ENCODE peak calls at places on chromosomes 2 and 18, in seven cellular contexts. A, H, Q, G, O, D and Y are unnamed samples.

GRCh38 chr2:3116371-3116770 is 261.2 kb downstream of the EIPR1 start:
- DNase-seq in A (no peak), H (no peak), Q (peak; percentile 54), G (no peak), O (no peak), D (no peak), Y (no peak)

GRCh38 chr18:57188851-57189565 is 42.1 kb downstream of the BOD1L2 start:
- DNase-seq in A (no peak), H (no peak), Q (no peak), G (no peak), O (no peak), D (no peak), Y (no peak)

GRCh38 chr18:55234366-55235093 is 275.3 kb upstream of the CCDC68 start:
- DNase-seq in A (peak; percentile 76), H (peak; percentile 80), Q (peak; percentile 79), G (peak; percentile 67), O (peak; percentile 76), D (peak; percentile 88), Y (peak; percentile 63)

GRCh38 chr2:145692971-145693478 is 1173.1 kb upstream of the ZEB2 start:
- DNase-seq in A (no peak), H (no peak), Q (no peak), G (no peak), O (peak; percentile 65), D (peak; percentile 98), Y (no peak)

GRCh38 chr2:23414876-23415275 is 29.9 kb downstream of the KLHL29 start:
- DNase-seq in A (peak; percentile 47), H (no peak), Q (no peak), G (no peak), O (peak; percentile 25), D (peak; percentile 60), Y (peak; percentile 44)

GRCh38 chr2:239661334-239662312 is 260.8 kb upstream of the HDAC4 start:
- DNase-seq in A (no peak), H (no peak), Q (peak; percentile 12), G (no peak), O (no peak), D (no peak), Y (no peak)

GRCh38 chr2:178315488-178315948 is 121.2 kb downstream of the OSBPL6 start:
- DNase-seq in A (no peak), H (no peak), Q (no peak), G (no peak), O (no peak), D (no peak), Y (no peak)

GRCh38 chr2:61658841-61659780 is 121.0 kb upstream of the XPO1 start:
- DNase-seq in A (no peak), H (no peak), Q (no peak), G (no peak), O (peak; percentile 47), D (peak; percentile 72), Y (peak; percentile 53)

GRCh38 chr2:237585590-237586221 is 4.8 kb downstream of the RAB17 start:
- DNase-seq in A (no peak), H (no peak), Q (no peak), G (no peak), O (no peak), D (no peak), Y (no peak)

GRCh38 chr2:68992933-68993332 is 18.5 kb downstream of the GKN1 start:
- DNase-seq in A (no peak), H (no peak), Q (no peak), G (no peak), O (no peak), D (no peak), Y (no peak)

GRCh38 chr18:63149200-63149587 is 170.4 kb downstream of the BCL2 start:
- DNase-seq in A (no peak), H (no peak), Q (no peak), G (no peak), O (no peak), D (no peak), Y (no peak)

GRCh38 chr2:3460161-3460560 is 59.2 kb downstream of the ADI1 start:
- DNase-seq in A (peak; percentile 32), H (no peak), Q (no peak), G (no peak), O (no peak), D (no peak), Y (no peak)

GRCh38 chr2:172672114-172672513 is 63.5 kb upstream of the RAPGEF4 start:
- DNase-seq in A (no peak), H (no peak), Q (no peak), G (no peak), O (no peak), D (peak; percentile 48), Y (peak; percentile 33)

GRCh38 chr2:172671506-172671905 is 64.1 kb upstream of the RAPGEF4 start:
- DNase-seq in A (no peak), H (no peak), Q (no peak), G (no peak), O (no peak), D (no peak), Y (no peak)

GRCh38 chr2:172672999-172673726 is 62.5 kb upstream of the RAPGEF4 start:
- DNase-seq in A (no peak), H (no peak), Q (no peak), G (no peak), O (no peak), D (peak; percentile 52), Y (peak; percentile 56)

GRCh38 chr2:172674968-172675303 is 60.7 kb upstream of the RAPGEF4 start:
- DNase-seq in A (no peak), H (no peak), Q (no peak), G (no peak), O (no peak), D (no peak), Y (no peak)

GRCh38 chr2:172674034-172674967 is 61.3 kb upstream of the RAPGEF4 start:
- DNase-seq in A (no peak), H (peak; percentile 58), Q (peak; percentile 65), G (peak; percentile 57), O (peak; percentile 38), D (peak; percentile 56), Y (no peak)
- TF ChIP-seq CTCF in A (peak; percentile 82), H (peak; percentile 72), Q (peak; percentile 49), G (peak; percentile 86), O (peak; percentile 68), D (peak; percentile 69), Y (peak; percentile 78)

GRCh38 chr2:25018681-25019080 is 23.2 kb upstream of the EFR3B start:
- DNase-seq in A (no peak), H (no peak), Q (no peak), G (no peak), O (no peak), D (no peak), Y (no peak)
- TF ChIP-seq CTCF in A (peak; percentile 19), H (no peak), Q (no peak), G (no peak), O (no peak), D (no peak), Y (no peak)

GRCh38 chr2:7289697-7290096 is 372.5 kb downstream of the RNF144A start:
- DNase-seq in A (no peak), H (no peak), Q (no peak), G (no peak), O (no peak), D (no peak), Y (no peak)

GRCh38 chr2:7288484-7288883 is 371.3 kb downstream of the RNF144A start:
- DNase-seq in A (no peak), H (no peak), Q (no peak), G (no peak), O (no peak), D (no peak), Y (no peak)

DNA sequence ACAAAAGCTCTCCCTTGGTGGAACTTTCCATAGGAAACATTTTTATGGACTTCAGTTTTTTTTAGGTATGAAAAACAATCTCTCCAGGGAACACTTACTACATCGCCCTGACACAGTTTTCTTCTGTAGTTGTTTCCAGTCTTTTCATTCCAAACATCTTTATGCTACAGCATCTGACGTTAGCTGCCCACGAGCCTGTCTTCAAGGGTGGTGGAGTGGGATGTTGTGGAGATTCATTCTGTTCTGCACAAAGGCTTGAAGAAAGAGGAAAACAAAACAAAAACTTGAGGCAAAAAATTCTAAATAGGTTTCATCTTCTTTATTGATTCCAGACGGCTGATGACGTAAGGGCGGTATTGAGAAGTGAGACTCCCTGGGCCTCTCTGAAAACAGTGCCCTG is 374.9 kb downstream of the RNF144A start:
- DNase-seq in A (no peak), H (no peak), Q (no peak), G (no peak), O (peak; percentile 22), D (no peak), Y (no peak)
- TF ChIP-seq CTCF in A (no peak), H (no peak), Q (no peak), G (no peak), O (no peak), D (no peak), Y (no peak)

GRCh38 chr18:47399475-47399874 is 148.0 kb upstream of the SKOR2 start:
- DNase-seq in A (no peak), H (no peak), Q (no peak), G (no peak), O (no peak), D (no peak), Y (no peak)

DNA sequence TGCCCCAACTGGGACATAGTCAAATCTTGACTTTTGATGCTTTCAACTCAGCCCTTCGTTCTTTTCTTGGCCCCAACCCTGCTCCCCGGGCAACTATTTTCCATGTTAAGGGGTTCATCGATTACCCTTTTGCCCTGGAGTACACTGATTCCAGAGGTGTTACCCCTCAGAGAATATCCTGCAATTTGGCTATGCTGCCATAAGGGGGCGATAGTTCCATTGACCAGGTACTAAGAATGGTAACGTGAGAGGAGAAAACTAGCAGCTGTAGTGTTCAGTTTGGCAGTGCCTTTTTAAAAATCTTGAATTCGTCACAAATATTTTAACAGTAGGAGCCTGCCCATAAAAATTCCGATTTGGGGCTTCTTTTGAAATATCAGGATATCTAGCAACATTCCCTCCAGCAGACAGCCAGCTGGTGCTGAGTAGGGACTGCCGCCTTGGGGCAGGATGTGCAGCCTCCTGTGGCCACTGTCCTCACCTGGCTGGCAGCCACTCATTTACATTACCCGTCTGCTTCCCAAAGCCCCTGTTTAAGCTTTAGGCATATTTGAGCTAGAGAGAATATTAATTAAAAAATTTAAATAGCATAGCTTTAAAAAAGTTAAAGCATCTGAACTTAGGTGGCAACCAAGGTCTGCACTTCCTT is 146.3 kb upstream of the SKOR2 start:
- DNase-seq in A (no peak), H (peak; percentile 6), Q (no peak), G (no peak), O (no peak), D (no peak), Y (no peak)
- TF ChIP-seq CTCF in A (peak; percentile 72), H (peak; percentile 62), Q (no peak), G (peak; percentile 56), O (peak; percentile 23), D (no peak), Y (peak; percentile 60)

DNA sequence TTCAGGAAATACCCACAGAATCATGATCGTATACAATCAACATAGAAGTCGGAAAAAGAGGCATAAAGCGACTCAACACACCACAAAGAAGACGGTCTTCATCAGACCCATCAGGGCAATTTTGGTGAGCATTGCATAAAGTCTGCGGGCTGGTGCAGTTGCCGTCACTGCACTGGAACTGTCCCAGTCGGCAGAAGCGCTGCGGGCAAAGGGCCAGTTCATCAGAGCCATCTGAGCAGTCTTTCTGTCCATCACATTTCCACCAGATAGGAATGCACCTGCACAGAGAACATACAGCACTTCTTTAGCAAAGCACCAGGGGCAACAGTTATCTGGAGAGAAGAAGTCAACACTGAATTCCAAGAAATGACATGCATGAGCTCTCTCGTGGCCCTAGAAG is 105.7 kb downstream of the DHRS9 start:
- DNase-seq in A (no peak), H (no peak), Q (no peak), G (no peak), O (no peak), D (no peak), Y (no peak)
- TF ChIP-seq CTCF in A (no peak), H (no peak), Q (no peak), G (no peak), O (no peak), D (no peak), Y (no peak)